ENCODE peak calls at places on chromosomes 11 and 22, in five cellular contexts. U is activated T-helper 17 cell treated with anti-CD3 and anti-CD28 coated beads, Interleukin-2, amount 50 U/mL, for 72 hours; D is Panc1; S is IMR-90; P is activated naive CD8-positive, alpha-beta T cell treated with anti-CD3 and anti-CD28 coated beads, Interleukin-2, amount 50 U/mL, for 24 hours. B is an unnamed sample.

GRCh38 chr11:63783925-63784592 is 15.5 kb upstream of the ZFTA start:
- ATAC-seq in S (no peak), P (no peak), U (no peak), D (peak; percentile 26), B (no peak)

GRCh38 chr11:115706735-115707134 is 202.5 kb upstream of the CADM1 start:
- ATAC-seq in U (no peak), D (no peak), P (no peak), S (no peak), B (no peak)

GRCh38 chr11:118933486-118933885 is 7.8 kb upstream of the BCL9L start:
- ATAC-seq in P (no peak), D (no peak), U (no peak), S (no peak), B (no peak)

GRCh38 chr11:12917830-12918229 is 91.3 kb upstream of the RASSF10 start:
- ATAC-seq in U (no peak), D (no peak), P (no peak), S (no peak), B (no peak)

GRCh38 chr11:8624698-8625097 is 30.7 kb upstream of the STK33 start:
- ATAC-seq in P (no peak), D (no peak), S (no peak), U (no peak), B (peak; percentile 24)

GRCh38 chr11:10309163-10310093 is 4.6 kb downstream of the ADM start:
- ATAC-seq in U (peak; percentile 15), P (peak; percentile 11), D (peak; percentile 15), S (peak; percentile 5), B (no peak)

GRCh38 chr22:39678862-39679490 is 108.4 kb downstream of the CACNA1I start:
- ATAC-seq in U (no peak), S (no peak), D (no peak), P (no peak), B (no peak)

GRCh38 chr11:115361025-115361424 is 143.2 kb downstream of the CADM1 start:
- ATAC-seq in U (no peak), D (no peak), P (no peak), S (no peak), B (no peak)

GRCh38 chr11:34454308-34455032 is 15.7 kb downstream of the CAT start:
- ATAC-seq in U (no peak), P (no peak), D (no peak), S (no peak), B (no peak)

GRCh38 chr11:71986131-71986530 is 12.6 kb upstream of the IL18BP start:
- ATAC-seq in P (no peak), U (peak; percentile 67), S (no peak), D (no peak), B (peak; percentile 92)

GRCh38 chr22:37010174-37010573 is 9.1 kb downstream of the TST start:
- ATAC-seq in P (no peak), S (no peak), U (no peak), D (no peak), B (no peak)

GRCh38 chr11:111334495-111335123 is 36.3 kb downstream of the POU2AF3 start:
- ATAC-seq in P (no peak), S (no peak), D (no peak), U (no peak), B (no peak)

GRCh38 chr11:16909375-16910035 is 104.7 kb downstream of the PLEKHA7 start:
- ATAC-seq in P (peak; percentile 58), S (no peak), D (peak; percentile 38), U (peak; percentile 54), B (peak; percentile 67)

GRCh38 chr22:30502153-30502552 is 3.3 kb downstream of the SEC14L4 start:
- ATAC-seq in U (no peak), S (no peak), D (no peak), P (no peak), B (no peak)

GRCh38 chr22:26436903-26437515 is 7.9 kb downstream of the ASPHD2 start:
- ATAC-seq in D (no peak), S (no peak), P (no peak), U (no peak), B (no peak)

GRCh38 chr11:80443177-80443576 is 1002.3 kb upstream of the TENM4 start:
- ATAC-seq in P (no peak), U (no peak), D (no peak), S (no peak), B (no peak)

GRCh38 chr11:119093951-119094815 is 7.5 kb downstream of the DPAGT1 start:
- ATAC-seq in D (no peak), P (peak; percentile 4), S (peak; percentile 4), U (peak; percentile 15), B (peak; percentile 32)

GRCh38 chr22:25853501-25853900 is 111.5 kb downstream of the MYO18B start:
- ATAC-seq in S (no peak), U (no peak), P (no peak), D (no peak), B (no peak)

GRCh38 chr11:120750647-120751419 is 239.3 kb downstream of the GRIK4 start:
- ATAC-seq in S (no peak), U (no peak), D (no peak), P (no peak), B (no peak)

GRCh38 chr22:24090581-24090980 is 79.5 kb downstream of the CABIN1 start:
- ATAC-seq in P (no peak), S (no peak), D (no peak), U (no peak), B (no peak)

GRCh38 chr11:108206171-108206570 is 16.3 kb downstream of the NPAT start:
- ATAC-seq in D (no peak), S (no peak), U (no peak), P (no peak), B (no peak)

GRCh38 chr22:48520888-48521600 is 1306.6 kb downstream of the BRD1 start:
- ATAC-seq in S (no peak), U (no peak), P (no peak), D (no peak), B (no peak)

GRCh38 chr11:115153135-115153534 is 351.1 kb downstream of the CADM1 start:
- ATAC-seq in P (no peak), D (no peak), S (no peak), U (no peak), B (no peak)

GRCh38 chr11:1360835-1361357 is 28.8 kb upstream of the BRSK2 start:
- ATAC-seq in D (no peak), U (no peak), S (no peak), P (no peak), B (no peak)